ENCODE peak calls at places on chromosomes 6 and 20, in seven cellular contexts. One of them, this sample, is unnamed.

GRCh38 chr6:39362487-39362865 is 40.0 kb upstream of the KCNK16 start:
- DNase-seq in effector CD4-positive, alpha-beta T cell: no peak
- DNase-seq in HFFc6: no peak
- DNase-seq in activated naive CD8-positive, alpha-beta T cell treated with anti-CD3 and anti-CD28 coated beads for 36 hours: no peak
- DNase-seq in head of caudate nucleus: peak
- DNase-seq in WTC11: no peak
- DNase-seq in frontal cortex: peak
- DNase-seq in this sample: peak

GRCh38 chr20:57450419-57450818 is 59.2 kb downstream of the RBM38 start:
- DNase-seq in effector CD4-positive, alpha-beta T cell: no peak
- DNase-seq in HFFc6: no peak
- DNase-seq in activated naive CD8-positive, alpha-beta T cell treated with anti-CD3 and anti-CD28 coated beads for 36 hours: no peak
- DNase-seq in head of caudate nucleus: peak
- DNase-seq in WTC11: no peak
- DNase-seq in frontal cortex: no peak
- DNase-seq in this sample: peak

GRCh38 chr6:90691823-90692222 is 105.0 kb upstream of the MAP3K7 start:
- DNase-seq in effector CD4-positive, alpha-beta T cell: no peak
- DNase-seq in HFFc6: no peak
- DNase-seq in activated naive CD8-positive, alpha-beta T cell treated with anti-CD3 and anti-CD28 coated beads for 36 hours: no peak
- DNase-seq in head of caudate nucleus: no peak
- DNase-seq in WTC11: peak
- DNase-seq in frontal cortex: no peak
- DNase-seq in this sample: no peak

GRCh38 chr6:12522347-12522746 is 194.2 kb upstream of the PHACTR1 start:
- DNase-seq in effector CD4-positive, alpha-beta T cell: no peak
- DNase-seq in HFFc6: peak
- DNase-seq in activated naive CD8-positive, alpha-beta T cell treated with anti-CD3 and anti-CD28 coated beads for 36 hours: no peak
- DNase-seq in head of caudate nucleus: no peak
- DNase-seq in WTC11: no peak
- DNase-seq in frontal cortex: no peak
- DNase-seq in this sample: no peak

GRCh38 chr6:55782275-55782674 is 93.1 kb downstream of the BMP5 start:
- DNase-seq in effector CD4-positive, alpha-beta T cell: no peak
- DNase-seq in HFFc6: no peak
- DNase-seq in activated naive CD8-positive, alpha-beta T cell treated with anti-CD3 and anti-CD28 coated beads for 36 hours: no peak
- DNase-seq in head of caudate nucleus: no peak
- DNase-seq in WTC11: no peak
- DNase-seq in frontal cortex: no peak
- DNase-seq in this sample: no peak

GRCh38 chr6:154463573-154464419 is 46.7 kb downstream of the CNKSR3 start:
- DNase-seq in effector CD4-positive, alpha-beta T cell: no peak
- DNase-seq in HFFc6: no peak
- DNase-seq in activated naive CD8-positive, alpha-beta T cell treated with anti-CD3 and anti-CD28 coated beads for 36 hours: no peak
- DNase-seq in head of caudate nucleus: no peak
- DNase-seq in WTC11: no peak
- DNase-seq in frontal cortex: no peak
- DNase-seq in this sample: no peak

GRCh38 chr6:33717857-33718552 is 6.5 kb upstream of the UQCC2 start:
- DNase-seq in effector CD4-positive, alpha-beta T cell: no peak
- DNase-seq in HFFc6: no peak
- DNase-seq in activated naive CD8-positive, alpha-beta T cell treated with anti-CD3 and anti-CD28 coated beads for 36 hours: no peak
- DNase-seq in head of caudate nucleus: no peak
- DNase-seq in WTC11: no peak
- DNase-seq in frontal cortex: no peak
- DNase-seq in this sample: no peak

GRCh38 chr6:137033828-137034227 is 10.9 kb downstream of the IL20RA start:
- DNase-seq in effector CD4-positive, alpha-beta T cell: peak
- DNase-seq in HFFc6: no peak
- DNase-seq in activated naive CD8-positive, alpha-beta T cell treated with anti-CD3 and anti-CD28 coated beads for 36 hours: peak
- DNase-seq in head of caudate nucleus: no peak
- DNase-seq in WTC11: no peak
- DNase-seq in frontal cortex: no peak
- DNase-seq in this sample: peak

GRCh38 chr6:82415820-82416219 is 52.2 kb downstream of the TPBG start:
- DNase-seq in effector CD4-positive, alpha-beta T cell: no peak
- DNase-seq in HFFc6: peak
- DNase-seq in activated naive CD8-positive, alpha-beta T cell treated with anti-CD3 and anti-CD28 coated beads for 36 hours: no peak
- DNase-seq in head of caudate nucleus: no peak
- DNase-seq in WTC11: no peak
- DNase-seq in frontal cortex: no peak
- DNase-seq in this sample: no peak

GRCh38 chr6:141551318-141551717 is 581.4 kb upstream of the GJE1 start:
- DNase-seq in effector CD4-positive, alpha-beta T cell: no peak
- DNase-seq in HFFc6: no peak
- DNase-seq in activated naive CD8-positive, alpha-beta T cell treated with anti-CD3 and anti-CD28 coated beads for 36 hours: no peak
- DNase-seq in head of caudate nucleus: no peak
- DNase-seq in WTC11: no peak
- DNase-seq in frontal cortex: no peak
- DNase-seq in this sample: no peak

GRCh38 chr6:150008588-150008987 is 16.7 kb downstream of the RAET1L start:
- DNase-seq in effector CD4-positive, alpha-beta T cell: no peak
- DNase-seq in HFFc6: no peak
- DNase-seq in activated naive CD8-positive, alpha-beta T cell treated with anti-CD3 and anti-CD28 coated beads for 36 hours: peak
- DNase-seq in head of caudate nucleus: no peak
- DNase-seq in WTC11: no peak
- DNase-seq in frontal cortex: no peak
- DNase-seq in this sample: no peak

GRCh38 chr20:17226410-17227198 is at the start of gene PCSK2:
- DNase-seq in effector CD4-positive, alpha-beta T cell: no peak
- DNase-seq in HFFc6: no peak
- DNase-seq in activated naive CD8-positive, alpha-beta T cell treated with anti-CD3 and anti-CD28 coated beads for 36 hours: no peak
- DNase-seq in head of caudate nucleus: peak
- DNase-seq in WTC11: peak
- DNase-seq in frontal cortex: peak
- DNase-seq in this sample: no peak

GRCh38 chr20:49594929-49595311 is 27.0 kb upstream of the PTGIS start:
- DNase-seq in effector CD4-positive, alpha-beta T cell: no peak
- DNase-seq in HFFc6: no peak
- DNase-seq in activated naive CD8-positive, alpha-beta T cell treated with anti-CD3 and anti-CD28 coated beads for 36 hours: no peak
- DNase-seq in head of caudate nucleus: no peak
- DNase-seq in WTC11: no peak
- DNase-seq in frontal cortex: no peak
- DNase-seq in this sample: no peak

GRCh38 chr6:30914854-30915590 is 984 bp downstream of the VARS2 start:
- DNase-seq in effector CD4-positive, alpha-beta T cell: no peak
- DNase-seq in HFFc6: no peak
- DNase-seq in activated naive CD8-positive, alpha-beta T cell treated with anti-CD3 and anti-CD28 coated beads for 36 hours: no peak
- DNase-seq in head of caudate nucleus: peak
- DNase-seq in WTC11: no peak
- DNase-seq in frontal cortex: no peak
- DNase-seq in this sample: no peak

GRCh38 chr6:79421707-79422484 is 115.3 kb downstream of the LCA5 start:
- DNase-seq in effector CD4-positive, alpha-beta T cell: no peak
- DNase-seq in HFFc6: peak
- DNase-seq in activated naive CD8-positive, alpha-beta T cell treated with anti-CD3 and anti-CD28 coated beads for 36 hours: no peak
- DNase-seq in head of caudate nucleus: peak
- DNase-seq in WTC11: no peak
- DNase-seq in frontal cortex: no peak
- DNase-seq in this sample: no peak

GRCh38 chr20:22921595-22922421 is 113.3 kb upstream of the SSTR4 start:
- DNase-seq in effector CD4-positive, alpha-beta T cell: no peak
- DNase-seq in HFFc6: peak
- DNase-seq in activated naive CD8-positive, alpha-beta T cell treated with anti-CD3 and anti-CD28 coated beads for 36 hours: no peak
- DNase-seq in head of caudate nucleus: no peak
- DNase-seq in WTC11: no peak
- DNase-seq in frontal cortex: no peak
- DNase-seq in this sample: no peak

GRCh38 chr6:96841241-96841824 is 4.1 kb upstream of the GPR63 start:
- DNase-seq in effector CD4-positive, alpha-beta T cell: no peak
- DNase-seq in HFFc6: peak
- DNase-seq in activated naive CD8-positive, alpha-beta T cell treated with anti-CD3 and anti-CD28 coated beads for 36 hours: no peak
- DNase-seq in head of caudate nucleus: no peak
- DNase-seq in WTC11: no peak
- DNase-seq in frontal cortex: no peak
- DNase-seq in this sample: no peak

GRCh38 chr6:104896914-104897313 is 37.2 kb upstream of the HACE1 start:
- DNase-seq in effector CD4-positive, alpha-beta T cell: no peak
- DNase-seq in HFFc6: no peak
- DNase-seq in activated naive CD8-positive, alpha-beta T cell treated with anti-CD3 and anti-CD28 coated beads for 36 hours: no peak
- DNase-seq in head of caudate nucleus: no peak
- DNase-seq in WTC11: no peak
- DNase-seq in frontal cortex: no peak
- DNase-seq in this sample: no peak

GRCh38 chr6:50825375-50826036 is 6.8 kb downstream of the TFAP2B start:
- DNase-seq in effector CD4-positive, alpha-beta T cell: no peak
- DNase-seq in HFFc6: no peak
- DNase-seq in activated naive CD8-positive, alpha-beta T cell treated with anti-CD3 and anti-CD28 coated beads for 36 hours: no peak
- DNase-seq in head of caudate nucleus: no peak
- DNase-seq in WTC11: no peak
- DNase-seq in frontal cortex: no peak
- DNase-seq in this sample: no peak